ENCODE peak calls at places on chromosomes 7 and 10, in six cellular contexts. H is mesenchymal stem cell, I is neuronal stem cell, T is mesendoderm, B is IMR-90, K is H1. Q is an unnamed sample.

GRCh38 chr7:18177129-18177814 is 149.6 kb upstream of the PRPS1L1 start:
- DNase-seq in B (no peak), T (peak; percentile 34), H (no peak), I (no peak), K (no peak), Q (no peak)

GRCh38 chr10:26357203-26357602 is 80.9 kb upstream of the APBB1IP start:
- DNase-seq in B (no peak), K (no peak), I (no peak), T (no peak), H (no peak), Q (no peak)

GRCh38 chr10:70829543-70829942 is 13.8 kb downstream of the SGPL1 start:
- DNase-seq in B (no peak), K (no peak), I (no peak), H (no peak), T (no peak), Q (no peak)

GRCh38 chr7:93119191-93119905 is 1.6 kb upstream of the SAMD9 start:
- DNase-seq in K (no peak), I (no peak), B (peak; percentile 4), H (no peak), T (peak; percentile 59), Q (no peak)

GRCh38 chr7:78226059-78226658 is 427.6 kb downstream of the PHTF2 start:
- DNase-seq in I (peak; percentile 30), T (peak; percentile 70), K (peak; percentile 19), B (peak; percentile 45), H (peak; percentile 16), Q (peak; percentile 68)

GRCh38 chr7:121331048-121331447 is 2.2 kb downstream of the WNT16 start:
- DNase-seq in K (no peak), T (no peak), B (no peak), H (no peak), I (no peak), Q (no peak)

GRCh38 chr7:156984209-156984891 is 26.1 kb downstream of the MNX1 start:
- DNase-seq in T (no peak), K (no peak), H (no peak), I (no peak), B (peak; percentile 28), Q (no peak)

GRCh38 chr7:74502216-74502891 is 48.6 kb downstream of the GTF2IRD1 start:
- DNase-seq in I (no peak), T (no peak), K (no peak), B (no peak), H (no peak), Q (no peak)

GRCh38 chr10:119602241-119603095 is 5.7 kb upstream of the TIAL1 start:
- DNase-seq in I (no peak), T (peak; percentile 67), K (no peak), H (peak; percentile 36), B (no peak), Q (peak; percentile 62)

GRCh38 chr10:44723654-44724053 is 187.5 kb upstream of the TMEM72 start:
- DNase-seq in I (no peak), H (no peak), B (peak; percentile 82), T (no peak), K (no peak), Q (no peak)

GRCh38 chr7:87627634-87627994 is 584 bp upstream of the RUNDC3B start:
- DNase-seq in T (peak; percentile 51), I (no peak), H (no peak), B (no peak), K (no peak), Q (no peak)

GRCh38 chr7:35657125-35657524 is 37.8 kb downstream of the HERPUD2 start:
- DNase-seq in B (no peak), I (no peak), H (no peak), K (no peak), T (no peak), Q (no peak)

GRCh38 chr10:45379891-45380540 is 6.0 kb downstream of the ALOX5 start:
- DNase-seq in H (no peak), I (no peak), T (no peak), B (no peak), K (no peak), Q (no peak)

GRCh38 chr10:79416578-79417255 is 28.7 kb downstream of the ZCCHC24 start:
- DNase-seq in K (no peak), T (no peak), H (no peak), I (no peak), B (no peak), Q (no peak)

GRCh38 chr7:22791204-22792158 is 31.2 kb downstream of the TOMM7 start:
- DNase-seq in K (no peak), H (peak; percentile 38), I (no peak), B (peak; percentile 41), T (no peak), Q (no peak)

GRCh38 chr7:158264881-158265742 is 322.5 kb downstream of the PTPRN2 start:
- DNase-seq in I (no peak), T (no peak), B (no peak), H (no peak), K (no peak), Q (no peak)

GRCh38 chr10:3452234-3452633 is 279.7 kb upstream of the PITRM1 start:
- DNase-seq in B (peak; percentile 97), T (peak; percentile 77), K (no peak), H (peak; percentile 97), I (no peak), Q (no peak)

GRCh38 chr10:31836569-31837406 is 91.8 kb downstream of the ARHGAP12 start:
- DNase-seq in B (peak; percentile 48), H (peak; percentile 48), T (peak; percentile 83), I (peak; percentile 2), K (no peak), Q (peak; percentile 38)

GRCh38 chr7:125491137-125491536 is 561.5 kb upstream of the POT1 start:
- DNase-seq in K (no peak), I (no peak), T (no peak), H (no peak), B (no peak), Q (no peak)

GRCh38 chr7:74709880-74710671 is 52.6 kb downstream of the GTF2I start:
- DNase-seq in H (no peak), I (no peak), T (peak; percentile 22), K (no peak), B (peak; percentile 7), Q (no peak)

GRCh38 chr7:107946451-107946850 is 55.5 kb downstream of the DLD start:
- DNase-seq in H (no peak), B (peak; percentile 47), K (no peak), T (no peak), I (no peak), Q (no peak)

DNA sequence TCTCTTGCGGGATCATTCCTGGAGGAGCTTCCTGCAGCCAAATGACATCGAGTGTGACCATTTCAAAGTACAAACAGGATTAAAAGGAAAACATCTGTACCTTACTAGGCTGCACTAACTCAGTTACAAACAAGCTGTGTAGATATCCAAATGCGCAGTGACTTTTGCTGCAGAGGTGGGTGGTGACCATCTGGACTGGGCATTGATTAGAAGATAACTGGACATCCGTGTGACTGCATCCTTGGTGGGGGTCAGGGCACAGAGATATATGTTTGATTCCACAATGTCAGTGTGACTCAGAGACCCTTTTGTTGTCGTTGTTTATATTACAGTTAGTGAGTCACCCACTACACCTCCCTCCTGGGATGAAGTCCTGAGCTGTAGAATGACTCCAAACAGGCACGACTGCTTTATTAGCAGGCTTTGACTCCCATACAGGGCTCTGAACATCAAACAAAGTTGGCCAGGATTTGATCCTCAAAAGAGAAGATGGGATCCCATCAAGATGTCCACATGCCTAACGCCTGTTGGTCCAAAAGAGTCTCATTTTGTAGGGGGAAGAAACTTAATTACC is 56.7 kb upstream of the SDK1 start:
- DNase-seq in B (peak; percentile 92), I (no peak), K (no peak), H (peak; percentile 94), T (peak; percentile 43), Q (no peak)
- H2BK120ac ChIP-seq in B (peak overlapping the region; percentile 58), I (no peak overlapping the region), K (no peak overlapping the region), H (no peak overlapping the region), T (no peak overlapping the region), Q (no peak overlapping the region)

DNA sequence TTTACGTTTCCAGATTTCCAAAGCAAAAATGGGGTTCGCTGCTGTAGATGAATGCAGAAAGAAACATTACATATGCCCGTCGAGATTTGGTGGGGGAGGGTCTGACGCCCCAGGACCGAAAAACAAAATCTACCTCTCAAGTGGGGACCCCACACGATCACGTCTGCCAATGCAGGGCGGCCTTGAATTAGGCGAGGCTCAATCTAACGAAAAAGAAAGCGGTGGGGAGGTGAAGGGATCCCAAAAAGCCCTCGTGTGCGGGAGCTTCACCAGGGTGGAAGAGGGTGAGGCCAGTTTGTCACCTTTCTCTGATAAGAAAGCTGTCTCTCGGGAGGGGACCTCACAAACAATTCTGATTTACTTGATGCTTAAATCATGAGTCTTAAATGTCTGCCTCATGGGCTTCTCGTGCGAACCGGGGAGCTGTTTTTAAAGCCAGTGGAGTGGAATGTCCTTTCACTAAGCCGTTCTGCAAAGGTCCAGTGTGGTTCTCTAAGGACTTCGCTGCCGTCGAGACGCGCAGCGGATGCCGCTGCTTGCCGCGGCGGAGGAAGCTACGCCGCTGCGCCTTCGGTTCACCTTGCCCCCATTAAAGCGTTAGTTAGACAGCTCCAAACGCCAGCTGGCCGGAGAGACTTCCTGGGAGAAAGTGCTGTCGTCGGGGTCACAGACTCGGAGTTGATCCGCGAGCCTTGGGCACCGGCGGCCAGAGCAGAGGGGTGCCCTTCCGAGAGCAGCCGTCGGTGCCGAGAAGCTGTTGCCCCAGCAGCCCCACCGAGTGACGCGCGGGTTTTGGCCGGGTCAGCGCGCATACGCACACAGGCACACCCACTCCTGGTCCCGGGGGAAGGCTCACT is 1.5 kb upstream of the HMX3 start:
- DNase-seq in K (no peak), B (no peak), T (peak; percentile 36), H (peak; percentile 26), I (no peak), Q (no peak)
- H2BK15ac ChIP-seq in K (no peak overlapping the region), B (no peak overlapping the region), T (no peak overlapping the region), H (no peak overlapping the region), I (peak overlapping the region; percentile 30), Q (no peak overlapping the region)

DNA sequence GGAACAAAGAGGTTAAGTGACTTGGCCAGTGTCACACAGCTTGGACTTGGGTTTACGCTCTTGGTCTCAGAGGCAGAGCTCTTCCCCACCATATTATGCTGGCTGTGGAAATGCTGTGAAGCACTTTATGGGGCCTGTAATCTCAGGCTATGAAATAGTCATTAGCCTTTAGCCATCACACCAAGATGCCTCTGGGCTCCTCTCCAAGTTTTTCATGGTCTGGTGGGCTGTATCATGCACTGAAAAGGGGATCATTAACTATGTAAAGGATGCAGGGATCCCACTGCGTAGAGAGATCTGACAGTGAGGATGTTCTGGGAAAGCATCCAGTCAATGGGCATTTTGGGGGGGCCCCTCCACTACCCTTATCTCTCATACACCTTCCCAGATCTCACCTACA is 19.8 kb downstream of the FRMPD2 start:
- DNase-seq in T (no peak), B (no peak), K (no peak), H (no peak), I (no peak), Q (no peak)
- H2BK120ac ChIP-seq in T (no peak overlapping the region), B (no peak overlapping the region), K (no peak overlapping the region), H (no peak overlapping the region), I (no peak overlapping the region), Q (no peak overlapping the region)

DNA sequence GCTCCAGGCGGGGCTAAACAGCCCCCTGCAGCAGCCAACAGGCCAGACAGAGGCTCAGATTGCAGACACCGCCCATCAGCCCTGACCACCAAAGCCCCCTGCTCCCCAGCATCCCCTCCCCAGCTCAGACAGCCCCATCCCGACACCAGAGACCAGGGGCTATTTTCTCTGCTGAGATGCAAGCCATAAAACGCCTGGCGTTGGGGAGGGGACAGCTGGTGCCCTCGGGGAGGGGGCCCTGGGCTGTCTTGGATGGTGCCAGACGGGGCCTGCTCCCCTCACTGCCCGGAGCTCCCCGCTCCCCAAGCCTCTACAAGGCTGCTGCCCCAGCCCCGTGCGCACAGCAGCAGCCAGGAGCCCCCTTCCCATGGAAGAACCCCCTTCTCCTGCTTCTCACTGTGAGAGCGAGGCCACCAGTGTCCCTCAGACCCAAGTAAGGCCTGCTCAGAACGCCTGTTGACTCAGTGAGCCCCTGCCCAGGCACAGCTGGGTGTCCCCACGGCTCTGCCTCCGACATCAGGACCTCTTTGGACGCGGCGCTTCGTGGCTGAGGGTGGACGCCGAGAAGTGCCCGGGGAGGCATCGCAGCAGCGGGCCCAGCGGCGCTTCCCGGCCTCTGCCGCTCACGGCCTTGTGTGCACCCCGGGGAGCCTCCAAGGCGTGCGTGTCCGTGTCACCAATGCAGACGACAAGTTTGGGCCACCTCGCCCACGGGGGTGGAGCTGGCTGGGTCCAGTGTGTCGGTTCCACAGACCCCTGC is 32.0 kb downstream of the GET4 start:
- DNase-seq in T (no peak), I (no peak), K (no peak), B (no peak), H (no peak), Q (no peak)
- H2BK15ac ChIP-seq in T (no peak overlapping the region), I (peak overlapping the region; percentile 94), K (no peak overlapping the region), B (no peak overlapping the region), H (peak overlapping the region; percentile 2), Q (peak overlapping the region; percentile 81)